ENCODE peak calls at places on chromosomes 3 and 15, in eight cellular contexts. S is esophagus muscularis mucosa, K is psoas muscle, J is SJCRH30, L is upper lobe of right lung, B is adrenal gland, H is IMR-90, A is heart left ventricle. M is an unnamed sample.

GRCh38 chr15:91522609-91523332 is 330.7 kb upstream of the SLCO3A1 start:
- DNase-seq in S (peak; percentile 64), K (no peak), J (no peak), A (no peak), B (no peak), L (no peak), H (peak; percentile 80), M (no peak)

GRCh38 chr3:63943678-63944077 is 31.5 kb upstream of the SCAANT1 start:
- DNase-seq in H (no peak), K (no peak), S (no peak), L (no peak), J (no peak), A (no peak), B (no peak), M (no peak)

GRCh38 chr3:106272302-106272701 is 403.5 kb upstream of the CBLB start:
- DNase-seq in H (no peak), S (no peak), B (no peak), K (no peak), L (no peak), J (no peak), A (no peak), M (no peak)

GRCh38 chr15:45121706-45122417 is 7.7 kb downstream of the DUOXA2 start:
- DNase-seq in L (peak; percentile 58), H (peak; percentile 89), A (no peak), K (no peak), J (no peak), B (no peak), S (no peak), M (no peak)

GRCh38 chr15:62492900-62493299 is 327.8 kb upstream of the C2CD4B start:
- DNase-seq in J (peak; percentile 88), K (no peak), H (no peak), A (peak; percentile 61), B (no peak), S (no peak), L (no peak), M (peak; percentile 45)

GRCh38 chr3:55431041-55431440 is 56.1 kb downstream of the WNT5A start:
- DNase-seq in J (no peak), S (peak; percentile 57), K (no peak), H (no peak), L (no peak), A (no peak), B (no peak), M (no peak)

GRCh38 chr3:159764211-159765024 is 224.2 kb upstream of the IL12A start:
- DNase-seq in S (no peak), L (peak; percentile 80), H (peak; percentile 76), K (peak; percentile 70), A (peak; percentile 77), J (peak; percentile 32), B (peak; percentile 25), M (no peak)

GRCh38 chr3:171874251-171874679 is 31.1 kb downstream of the TMEM212 start:
- DNase-seq in K (no peak), A (no peak), S (no peak), J (peak; percentile 67), B (no peak), L (no peak), H (peak; percentile 99), M (no peak)

GRCh38 chr3:127637546-127637945 is 8.6 kb downstream of the PODXL2 start:
- DNase-seq in H (no peak), K (no peak), A (no peak), S (no peak), J (no peak), B (no peak), L (peak; percentile 4), M (no peak)

GRCh38 chr3:184350618-184351017 is 10.8 kb downstream of the CLCN2 start:
- DNase-seq in A (no peak), B (no peak), J (no peak), S (no peak), H (no peak), L (no peak), K (peak; percentile 6), M (no peak)

GRCh38 chr3:182959474-182960350 is 20.6 kb downstream of the DCUN1D1 start:
- DNase-seq in B (no peak), L (no peak), A (no peak), J (no peak), H (no peak), K (no peak), S (no peak), M (no peak)

GRCh38 chr3:125120370-125121122 is 64.7 kb upstream of the HEG1 start:
- DNase-seq in J (peak; percentile 78), K (no peak), B (no peak), S (no peak), L (no peak), A (no peak), H (no peak), M (no peak)

GRCh38 chr3:126659915-126660886 is 5.3 kb upstream of the TXNRD3 start:
- DNase-seq in J (no peak), A (no peak), S (peak; percentile 91), L (no peak), B (no peak), H (no peak), K (no peak), M (no peak)

GRCh38 chr3:133531981-133532380 is 41.5 kb upstream of the CDV3 start:
- DNase-seq in A (no peak), L (no peak), B (no peak), K (no peak), H (peak; percentile 96), J (peak; percentile 35), S (no peak), M (no peak)

GRCh38 chr15:77464129-77464865 is 43.6 kb downstream of the HMG20A start:
- DNase-seq in L (no peak), J (no peak), H (peak; percentile 54), A (no peak), S (no peak), B (no peak), K (no peak), M (no peak)

GRCh38 chr3:16182183-16182582 is 7.7 kb downstream of the GALNT15 start:
- DNase-seq in J (no peak), B (no peak), H (peak; percentile 79), K (no peak), L (no peak), A (no peak), S (no peak), M (no peak)

GRCh38 chr3:152296990-152297389 is 28.3 kb downstream of the MBNL1 start:
- DNase-seq in J (no peak), A (no peak), S (no peak), B (no peak), H (no peak), K (no peak), L (no peak), M (no peak)

GRCh38 chr15:94287794-94288246 is 56.5 kb downstream of the MCTP2 start:
- DNase-seq in L (no peak), K (no peak), A (no peak), S (no peak), H (no peak), J (no peak), B (no peak), M (no peak)

DNA sequence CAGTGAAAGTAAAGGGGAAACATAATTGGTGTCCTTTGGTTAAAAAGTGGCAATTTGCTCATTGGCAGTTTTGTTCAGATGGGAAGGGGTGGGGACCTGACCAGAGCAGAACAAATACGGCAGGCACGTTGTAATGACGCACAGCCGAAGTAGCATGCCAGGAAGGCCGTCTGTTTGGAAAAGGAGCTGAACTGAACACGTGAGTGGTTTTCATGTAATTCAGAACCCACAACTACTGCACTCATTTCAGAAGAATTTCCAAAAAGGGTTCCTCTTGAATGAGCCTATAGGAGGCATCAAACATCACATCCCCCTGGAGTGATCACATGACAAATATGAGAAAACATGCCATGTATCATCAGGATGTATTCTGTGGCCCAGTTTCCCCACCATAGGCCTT is 42.9 kb upstream of the LMCD1 start:
- DNase-seq in A (no peak), B (no peak), J (no peak), S (no peak), L (no peak), K (no peak), H (peak; percentile 95), M (peak; percentile 48)
- H3K4me1 ChIP-seq in A (no peaks in the 10 kb centered on the region), B (peaks cover 4% of the 10 kb centered on the region), J (no peaks in the 10 kb centered on the region), S (no peaks in the 10 kb centered on the region), L (peaks cover 3% of the 10 kb centered on the region), K (no peaks in the 10 kb centered on the region), H (peaks cover 27% of the 10 kb centered on the region), M (peaks cover 5% of the 10 kb centered on the region)

GRCh38 chr3:119308355-119308754 is 14.2 kb downstream of the ARHGAP31 start:
- DNase-seq in K (no peak), J (no peak), A (no peak), S (peak; percentile 29), B (no peak), H (peak; percentile 25), L (no peak), M (no peak)

GRCh38 chr3:119313461-119313860 is 19.3 kb downstream of the ARHGAP31 start:
- DNase-seq in L (no peak), S (no peak), B (no peak), H (no peak), J (peak; percentile 48), A (no peak), K (no peak), M (no peak)

GRCh38 chr3:119310052-119310451 is 15.9 kb downstream of the ARHGAP31 start:
- DNase-seq in J (peak; percentile 75), L (no peak), H (peak; percentile 97), B (no peak), K (no peak), A (no peak), S (peak; percentile 64), M (no peak)

GRCh38 chr3:119311191-119311925 is 17.2 kb downstream of the ARHGAP31 start:
- DNase-seq in L (no peak), J (no peak), B (no peak), A (no peak), S (peak; percentile 17), H (peak; percentile 89), K (no peak), M (no peak)

GRCh38 chr3:119309591-119309990 is 15.4 kb downstream of the ARHGAP31 start:
- DNase-seq in A (no peak), B (no peak), L (no peak), J (no peak), S (peak; percentile 34), H (no peak), K (no peak), M (no peak)
- H3K4me1 ChIP-seq in A (peaks cover 59% of the 10 kb centered on the region), B (no peaks in the 10 kb centered on the region), L (peaks cover 32% of the 10 kb centered on the region), J (peaks cover 64% of the 10 kb centered on the region), S (peaks cover 10% of the 10 kb centered on the region), H (peaks cover 19% of the 10 kb centered on the region), K (no peaks in the 10 kb centered on the region), M (peaks cover 28% of the 10 kb centered on the region)

GRCh38 chr3:188389711-188390346 is 235.9 kb downstream of the LPP start:
- DNase-seq in S (no peak), K (no peak), H (no peak), J (no peak), L (no peak), B (peak; percentile 50), A (peak; percentile 62), M (peak; percentile 59)
- H3K4me1 ChIP-seq in S (peaks cover 98% of the 10 kb centered on the region), K (peaks cover 22% of the 10 kb centered on the region), H (peaks cover 13% of the 10 kb centered on the region), J (no peaks in the 10 kb centered on the region), L (peaks cover 30% of the 10 kb centered on the region), B (peaks cover 26% of the 10 kb centered on the region), A (peaks cover 41% of the 10 kb centered on the region), M (peaks cover 9% of the 10 kb centered on the region)

DNA sequence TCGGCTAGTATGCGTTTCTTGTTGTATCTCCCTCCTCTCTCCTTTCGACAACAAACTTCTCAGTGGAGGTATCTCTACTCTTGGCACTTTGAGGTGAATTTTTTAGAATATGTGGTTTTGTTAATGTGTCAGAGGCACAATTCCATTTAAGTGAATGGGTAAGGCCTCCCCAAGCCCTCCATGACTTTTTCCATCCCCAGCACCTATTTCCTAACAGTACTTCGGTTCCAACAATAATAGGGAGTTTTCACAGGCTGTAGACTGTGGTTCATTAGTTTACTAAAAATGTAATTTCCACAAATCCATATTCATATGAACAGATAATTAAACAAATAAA is 74.2 kb downstream of the TM4SF4 start:
- DNase-seq in H (no peak), K (no peak), L (no peak), A (no peak), J (no peak), S (no peak), B (no peak), M (no peak)
- H3K4me1 ChIP-seq in H (peaks cover 19% of the 10 kb centered on the region), K (peaks cover 39% of the 10 kb centered on the region), L (peaks cover 12% of the 10 kb centered on the region), A (peaks cover 18% of the 10 kb centered on the region), J (peaks cover 6% of the 10 kb centered on the region), S (peaks cover 95% of the 10 kb centered on the region), B (peaks cover 28% of the 10 kb centered on the region), M (peaks cover 12% of the 10 kb centered on the region)

M was measured in right cardiac atrium.